ENCODE peak calls at places on chromosome 12, in seven cellular contexts. Y is right lobe of liver, C is HFF-Myc, Q is ovary, P is OCI-LY7, N is cardiac fibroblast, V is AG09309. S is an unnamed sample.
A peak's percentile ranks its signal among the peaks of the same experiment; 100 is the strongest.

GRCh38 chr12:14963520-14963919 is 2.1 kb upstream of the ARHGDIB start:
- DNase-seq in Y (no peak), C (no peak), Q (no peak), P (no peak), N (no peak), V (no peak), S (no peak)

GRCh38 chr12:98903875-98904274 is 258.8 kb downstream of the APAF1 start:
- DNase-seq in Y (no peak), C (no peak), Q (no peak), P (no peak), N (no peak), V (no peak), S (no peak)

GRCh38 chr12:9364224-9365176 is 156.3 kb upstream of the PZP start:
- DNase-seq in Y (no peak), C (no peak), Q (no peak), P (peak; percentile 9), N (peak; percentile 67), V (peak; percentile 41), S (peak; percentile 55)

GRCh38 chr12:119589087-119589486 is 4.5 kb upstream of the TMEM233 start:
- DNase-seq in Y (no peak), C (no peak), Q (no peak), P (no peak), N (peak; percentile 76), V (no peak), S (no peak)

GRCh38 chr12:73906757-73907156 is 630.9 kb upstream of the ATXN7L3B start:
- DNase-seq in Y (no peak), C (no peak), Q (no peak), P (no peak), N (no peak), V (no peak), S (no peak)

GRCh38 chr12:51891843-51892242 is 3.9 kb downstream of the ANKRD33 start:
- DNase-seq in Y (no peak), C (no peak), Q (no peak), P (peak; percentile 11), N (peak; percentile 51), V (no peak), S (no peak)

GRCh38 chr12:9404469-9405260 is 196.5 kb upstream of the PZP start:
- DNase-seq in Y (no peak), C (no peak), Q (no peak), P (no peak), N (no peak), V (no peak), S (no peak)

GRCh38 chr12:1505576-1505975 is 88.8 kb downstream of the FBXL14 start:
- DNase-seq in Y (no peak), C (no peak), Q (no peak), P (no peak), N (no peak), V (no peak), S (no peak)

GRCh38 chr12:38151991-38152700 is 164.4 kb upstream of the ALG10B start:
- DNase-seq in Y (no peak), C (no peak), Q (no peak), P (no peak), N (no peak), V (no peak), S (no peak)

GRCh38 chr12:102564026-102564425 is 83.7 kb upstream of the IGF1 start:
- DNase-seq in Y (no peak), C (no peak), Q (no peak), P (no peak), N (no peak), V (no peak), S (no peak)

GRCh38 chr12:29991924-29992323 is 208.2 kb upstream of the TMTC1 start:
- DNase-seq in Y (no peak), C (no peak), Q (no peak), P (no peak), N (peak; percentile 38), V (no peak), S (no peak)

GRCh38 chr12:13179159-13180074 is 17.1 kb upstream of the EMP1 start:
- DNase-seq in Y (no peak), C (no peak), Q (peak; percentile 44), P (no peak), N (peak; percentile 45), V (no peak), S (no peak)

GRCh38 chr12:23555180-23555784 is 394.2 kb downstream of the SOX5 start:
- DNase-seq in Y (no peak), C (no peak), Q (no peak), P (no peak), N (no peak), V (no peak), S (no peak)

GRCh38 chr12:66668311-66668710 is 10.6 kb downstream of the GRIP1 start:
- DNase-seq in Y (no peak), C (no peak), Q (no peak), P (no peak), N (no peak), V (no peak), S (no peak)

DNA sequence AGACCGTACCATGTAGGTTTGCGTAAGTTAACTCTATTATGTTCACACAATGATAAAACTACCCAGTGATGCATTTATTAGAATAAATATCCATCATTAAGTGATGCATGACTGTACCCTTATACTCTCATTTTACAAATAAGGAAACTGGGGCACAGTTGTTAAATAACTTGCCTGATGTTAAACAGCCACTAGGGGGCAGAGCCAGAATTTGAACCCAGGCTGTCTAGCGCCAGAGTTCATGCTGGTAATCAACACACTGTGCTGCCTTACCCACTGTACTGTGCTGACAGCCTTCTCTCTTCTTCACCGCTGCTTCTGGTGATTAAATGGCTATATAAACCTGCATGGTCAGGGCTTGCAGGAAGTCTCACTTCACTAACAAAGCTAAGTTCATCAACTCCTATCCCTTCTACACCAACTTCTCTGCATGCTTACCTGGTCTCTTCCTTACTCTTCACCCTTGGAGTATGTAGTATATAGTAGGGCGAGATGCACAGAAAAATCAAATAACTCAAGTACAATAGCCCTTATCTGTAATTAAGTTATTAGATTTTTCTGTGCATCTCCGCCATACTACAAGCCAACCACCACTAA is 43.6 kb upstream of the APPL2 start:
- DNase-seq in Y (peak; percentile 24), C (no peak), Q (no peak), P (peak; percentile 64), N (peak; percentile 68), V (no peak), S (no peak)
- TF ChIP-seq CTCF in Y (peak; percentile 86), C (peak; percentile 61), Q (no peak), P (peak; percentile 88), N (peak; percentile 74), V (peak; percentile 60), S (peak; percentile 49)

GRCh38 chr12:124898200-124898950 is 16.1 kb downstream of the UBC start:
- DNase-seq in Y (peak; percentile 51), C (no peak), Q (peak; percentile 55), P (peak; percentile 86), N (no peak), V (no peak), S (no peak)
- H3K4me3 ChIP-seq in Y (no peak overlapping the region), C (no peak overlapping the region), Q (no peak overlapping the region), P (peak overlapping the region; percentile 40), N (no peak overlapping the region), V (no peak overlapping the region), S (no peak overlapping the region)

GRCh38 chr12:6689000-6689882 is at the start of gene ZNF384:
- DNase-seq in Y (peak; percentile 97), C (peak; percentile 99), Q (peak; percentile 98), P (peak; percentile 100), N (peak; percentile 99), V (peak; percentile 98), S (peak; percentile 98)
- TF ChIP-seq CTCF in Y (peak; percentile 21), C (peak; percentile 2), Q (no peak), P (no peak), N (peak; percentile 1), V (no peak), S (no peak)

GRCh38 chr12:3490848-3491382 is at the start of gene PRMT8:
- DNase-seq in Y (no peak), C (no peak), Q (no peak), P (no peak), N (peak; percentile 6), V (no peak), S (no peak)
- H3K4me3 ChIP-seq in Y (no peak within 1 kb of the TSS), C (no peak within 1 kb of the TSS), Q (no peak within 1 kb of the TSS), P (no peak within 1 kb of the TSS), N (no peak within 1 kb of the TSS), V (no peak within 1 kb of the TSS), S (no peak within 1 kb of the TSS)

GRCh38 chr12:53292441-53292840 is 2.9 kb upstream of the PFDN5 start:
- DNase-seq in Y (no peak), C (no peak), Q (no peak), P (no peak), N (no peak), V (no peak), S (no peak)

GRCh38 chr12:53299101-53299453 is 418 bp upstream of the MYG1 start:
- DNase-seq in Y (no peak), C (no peak), Q (no peak), P (peak; percentile 24), N (peak; percentile 91), V (no peak), S (no peak)

GRCh38 chr12:53295891-53296219 is 513 bp downstream of the PFDN5 start:
- DNase-seq in Y (no peak), C (no peak), Q (no peak), P (no peak), N (no peak), V (no peak), S (no peak)

GRCh38 chr12:53298154-53298553 is 1.3 kb upstream of the MYG1 start:
- DNase-seq in Y (no peak), C (no peak), Q (no peak), P (no peak), N (peak; percentile 92), V (peak; percentile 75), S (no peak)

DNA sequence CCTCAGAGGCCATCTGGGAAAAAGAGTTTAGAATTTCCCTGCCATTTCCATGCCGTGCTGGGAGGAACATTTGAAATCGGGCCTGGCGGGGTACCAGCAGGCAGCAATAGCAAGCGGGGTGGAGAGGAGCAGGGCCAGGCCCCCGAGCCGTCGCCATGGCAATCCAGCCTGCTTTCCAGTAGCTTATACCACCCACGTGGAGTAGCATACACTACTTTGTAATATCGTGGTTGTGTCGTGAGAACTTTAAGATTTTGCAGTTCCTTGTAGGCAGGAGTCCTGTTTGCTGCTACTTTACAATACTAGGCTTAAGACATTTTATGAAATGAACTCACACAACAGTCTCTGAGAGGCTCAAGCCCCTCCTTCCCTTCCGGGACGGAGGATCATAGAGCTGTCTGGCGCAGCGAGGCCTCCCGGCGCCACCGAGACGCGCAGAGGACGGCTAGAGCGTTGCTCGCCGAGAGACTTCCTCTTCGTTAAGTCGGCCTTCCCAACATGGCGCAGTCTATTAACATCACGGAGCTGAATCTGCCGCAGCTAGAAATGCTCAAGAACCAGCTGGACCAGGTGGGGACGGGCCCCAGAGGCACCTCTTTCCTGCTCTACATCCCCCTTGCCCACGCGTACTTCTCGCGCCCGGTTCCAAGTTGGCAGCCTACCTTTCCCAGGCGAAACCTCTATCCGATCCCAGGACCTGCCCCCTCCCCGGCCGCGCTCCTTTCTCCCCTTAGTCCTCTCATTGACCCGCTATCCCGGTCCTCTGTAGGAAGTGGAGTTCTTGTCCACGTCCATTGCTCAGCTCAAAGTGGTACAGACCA is at the start of gene PFDN5:
- DNase-seq in Y (peak; percentile 90), C (peak; percentile 73), Q (peak; percentile 89), P (peak; percentile 91), N (peak; percentile 95), V (peak; percentile 67), S (peak; percentile 77)
- TF ChIP-seq CTCF in Y (peak; percentile 9), C (no peak), Q (peak; percentile 30), P (no peak), N (peak; percentile 39), V (no peak), S (no peak)

S was measured in kidney epithelial cell.